ENCODE peak calls at places on chromosomes 11 and 22, in five cellular contexts. W, K, T, I and Z are unnamed samples.
A peak's percentile ranks its signal among the peaks of the same experiment; 100 is the strongest.

GRCh38 chr11:45285931-45286632 is at the start of gene SYT13:
- DNase-seq in W (peak; percentile 90), K (no peak), T (no peak), I (no peak), Z (peak; percentile 75)

GRCh38 chr11:106160494-106160893 is 83.0 kb downstream of the AASDHPPT start:
- DNase-seq in W (no peak), K (no peak), T (no peak), I (no peak), Z (no peak)

GRCh38 chr11:32772731-32773130 is 21.7 kb downstream of the CCDC73 start:
- DNase-seq in W (no peak), K (no peak), T (no peak), I (no peak), Z (no peak)

GRCh38 chr22:44099696-44100095 is 75.6 kb downstream of the PARVB start:
- DNase-seq in W (no peak), K (no peak), T (no peak), I (no peak), Z (no peak)

GRCh38 chr11:134482865-134483264 is 70.8 kb upstream of the B3GAT1 start:
- DNase-seq in W (no peak), K (no peak), T (no peak), I (no peak), Z (no peak)

GRCh38 chr22:47038206-47038835 is 275.9 kb downstream of the TBC1D22A start:
- DNase-seq in W (no peak), K (no peak), T (no peak), I (no peak), Z (no peak)

GRCh38 chr22:47391169-47392053 is 629.0 kb downstream of the TBC1D22A start:
- DNase-seq in W (no peak), K (no peak), T (no peak), I (no peak), Z (no peak)

GRCh38 chr11:63882555-63883242 is 34.3 kb downstream of the RCOR2 start:
- DNase-seq in W (peak; percentile 52), K (no peak), T (no peak), I (peak; percentile 52), Z (peak; percentile 59)

GRCh38 chr22:30894371-30894740 is 74.2 kb downstream of the MORC2 start:
- DNase-seq in W (no peak), K (no peak), T (no peak), I (no peak), Z (no peak)

GRCh38 chr22:50191041-50191740 is 5.5 kb downstream of the TRABD start:
- DNase-seq in W (no peak), K (peak; percentile 67), T (no peak), I (no peak), Z (peak; percentile 50)